ENCODE peak calls at places on chromosomes 13 and 19, in eight cellular contexts. V, L, Q, O, Y, P, W and C are unnamed samples.

GRCh38 chr19:6064016-6064702 is 46.1 kb downstream of the RFX2 start:
- DNase-seq in V (no peak), L (no peak), Q (no peak), O (no peak), Y (no peak), P (no peak), W (no peak), C (no peak)

GRCh38 chr13:42492372-42492920 is 81.5 kb upstream of the TNFSF11 start:
- DNase-seq in V (no peak), L (no peak), Q (no peak), O (no peak), Y (no peak), P (no peak), W (no peak), C (no peak)

GRCh38 chr13:113275387-113275786 is 21.7 kb upstream of the LAMP1 start:
- DNase-seq in V (no peak), L (no peak), Q (no peak), O (peak; percentile 60), Y (peak; percentile 39), P (peak; percentile 65), W (peak; percentile 19), C (no peak)

GRCh38 chr19:18223860-18224524 is 2.2 kb downstream of the PDE4C start:
- DNase-seq in V (no peak), L (peak; percentile 48), Q (no peak), O (peak; percentile 81), Y (peak; percentile 63), P (peak; percentile 96), W (no peak), C (peak; percentile 29)

GRCh38 chr13:76879211-76879875 is 6.9 kb downstream of the KCTD12 start:
- DNase-seq in V (peak; percentile 48), L (peak; percentile 39), Q (peak; percentile 27), O (peak; percentile 85), Y (peak; percentile 46), P (no peak), W (no peak), C (peak; percentile 84)

GRCh38 chr13:46773556-46773955 is 23.4 kb downstream of the ESD start:
- DNase-seq in V (no peak), L (no peak), Q (no peak), O (no peak), Y (no peak), P (no peak), W (no peak), C (no peak)

GRCh38 chr13:43129511-43130130 is 106.2 kb downstream of the DNAJC15 start:
- DNase-seq in V (peak; percentile 57), L (no peak), Q (no peak), O (no peak), Y (no peak), P (no peak), W (no peak), C (no peak)

GRCh38 chr13:113833111-113833830 is 30.6 kb downstream of the GAS6 start:
- DNase-seq in V (no peak), L (no peak), Q (no peak), O (peak; percentile 25), Y (no peak), P (no peak), W (no peak), C (no peak)

GRCh38 chr19:38543807-38544568 is 73.8 kb downstream of the MAP4K1 start:
- DNase-seq in V (peak; percentile 85), L (peak; percentile 77), Q (peak; percentile 17), O (peak; percentile 83), Y (peak; percentile 40), P (peak; percentile 83), W (no peak), C (peak; percentile 94)

GRCh38 chr13:59356607-59357006 is 807.1 kb downstream of the DIAPH3 start:
- DNase-seq in V (no peak), L (no peak), Q (no peak), O (peak; percentile 91), Y (no peak), P (no peak), W (no peak), C (peak; percentile 11)

GRCh38 chr19:55486971-55487883 is 1.0 kb upstream of the SSC5D start:
- DNase-seq in V (no peak), L (peak; percentile 44), Q (no peak), O (peak; percentile 90), Y (peak; percentile 67), P (peak; percentile 92), W (no peak), C (no peak)

GRCh38 chr19:49468746-49469447 is 5.1 kb upstream of the FLT3LG start:
- DNase-seq in V (no peak), L (no peak), Q (no peak), O (peak; percentile 94), Y (peak; percentile 67), P (peak; percentile 89), W (no peak), C (no peak)

GRCh38 chr19:8004723-8005513 is 523 bp downstream of the ELAVL1 start:
- DNase-seq in V (no peak), L (peak; percentile 25), Q (no peak), O (peak; percentile 63), Y (no peak), P (no peak), W (no peak), C (no peak)

GRCh38 chr19:46426506-46427162 is 2.1 kb downstream of the PNMA8C start:
- DNase-seq in V (peak; percentile 84), L (peak; percentile 68), Q (peak; percentile 74), O (peak; percentile 93), Y (peak; percentile 54), P (peak; percentile 86), W (peak; percentile 71), C (peak; percentile 87)

GRCh38 chr13:101309014-101309619 is 107.2 kb downstream of the NALCN start:
- DNase-seq in V (no peak), L (no peak), Q (no peak), O (no peak), Y (no peak), P (no peak), W (no peak), C (no peak)

GRCh38 chr19:38734426-38735256 is 9.6 kb downstream of the CAPN12 start:
- DNase-seq in V (no peak), L (no peak), Q (no peak), O (peak; percentile 61), Y (peak; percentile 59), P (peak; percentile 36), W (no peak), C (no peak)

GRCh38 chr13:73671011-73671410 is 463.2 kb downstream of the KLF12 start:
- DNase-seq in V (no peak), L (no peak), Q (no peak), O (no peak), Y (no peak), P (no peak), W (no peak), C (no peak)

GRCh38 chr19:54254195-54254906 is 2.7 kb downstream of the LILRB5 start:
- DNase-seq in V (no peak), L (no peak), Q (no peak), O (peak; percentile 28), Y (no peak), P (no peak), W (no peak), C (no peak)

GRCh38 chr13:90258129-90258528 is 1089.4 kb upstream of the MIR17HG start:
- DNase-seq in V (no peak), L (no peak), Q (no peak), O (no peak), Y (no peak), P (no peak), W (no peak), C (no peak)

GRCh38 chr13:101714195-101714594 is 261.7 kb downstream of the ITGBL1 start:
- DNase-seq in V (no peak), L (no peak), Q (no peak), O (no peak), Y (no peak), P (no peak), W (no peak), C (no peak)

GRCh38 chr13:109529964-109530363 is 256.4 kb downstream of the IRS2 start:
- DNase-seq in V (no peak), L (no peak), Q (no peak), O (no peak), Y (no peak), P (no peak), W (no peak), C (no peak)

GRCh38 chr19:55441692-55442321 is 1.3 kb downstream of the SHISA7 start:
- DNase-seq in V (no peak), L (no peak), Q (no peak), O (no peak), Y (no peak), P (peak; percentile 78), W (no peak), C (no peak)

GRCh38 chr19:7925171-7925837 is 631 bp downstream of the CTXN1 start:
- DNase-seq in V (no peak), L (no peak), Q (no peak), O (peak; percentile 85), Y (peak; percentile 71), P (peak; percentile 95), W (peak; percentile 92), C (no peak)

GRCh38 chr19:12833747-12834417 is 497 bp downstream of the RTBDN start:
- DNase-seq in V (no peak), L (no peak), Q (no peak), O (peak; percentile 53), Y (peak; percentile 39), P (peak; percentile 5), W (peak; percentile 23), C (no peak)

GRCh38 chr13:45178349-45179142 is 22.3 kb downstream of the KCTD4 start:
- DNase-seq in V (no peak), L (no peak), Q (no peak), O (no peak), Y (peak; percentile 35), P (no peak), W (no peak), C (no peak)

GRCh38 chr13:45331123-45331619 is 9.8 kb downstream of the TPT1 start:
- DNase-seq in V (peak; percentile 72), L (no peak), Q (peak; percentile 58), O (no peak), Y (no peak), P (no peak), W (no peak), C (no peak)

GRCh38 chr19:55617426-55617825 is 6.9 kb downstream of the ZNF784 start:
- DNase-seq in V (no peak), L (no peak), Q (no peak), O (peak; percentile 10), Y (no peak), P (no peak), W (no peak), C (no peak)

GRCh38 chr13:113647351-113648217 is 10.4 kb downstream of the ATP4B start:
- DNase-seq in V (peak; percentile 81), L (peak; percentile 91), Q (peak; percentile 69), O (peak; percentile 96), Y (peak; percentile 95), P (no peak), W (no peak), C (peak; percentile 92)

GRCh38 chr13:40026174-40026585 is 370.7 kb downstream of the COG6 start:
- DNase-seq in V (no peak), L (no peak), Q (no peak), O (no peak), Y (no peak), P (no peak), W (no peak), C (no peak)